ENCODE peak calls at places on chromosomes 13 and 19, in seven cellular contexts. D is ascending aorta, G is hepatocyte, F is H1, X is tibial artery, S is GM06990, I is heart left ventricle. L is an unnamed sample. For H3K36me3 and H3K27me3, the result is how much of the 10 kb centered on the place peaks cover.

GRCh38 chr19:2561895-2562294 is 86.0 kb downstream of the GADD45B start:
- DNase-seq in D (no peak), I (peak), X (no peak), F (no peak), S (peak), G (no peak), L (peak)

GRCh38 chr19:32688315-32688714 is 3.3 kb upstream of the NUDT19 start:
- DNase-seq in G (no peak), I (no peak), F (no peak), S (no peak), D (no peak), X (no peak), L (no peak)

GRCh38 chr13:106112191-106112590 is 423.3 kb downstream of the EFNB2 start:
- DNase-seq in F (no peak), D (no peak), S (no peak), X (no peak), G (no peak), I (no peak), L (no peak)

GRCh38 chr19:7692417-7693088 is 9.4 kb downstream of the FCER2 start:
- DNase-seq in I (no peak), X (no peak), D (no peak), G (no peak), S (no peak), F (no peak), L (no peak)

GRCh38 chr13:97478247-97478646 is 44.3 kb downstream of the RAP2A start:
- DNase-seq in F (no peak), S (no peak), G (no peak), X (no peak), D (no peak), I (no peak), L (no peak)

GRCh38 chr19:31301306-31301980 is 47.8 kb downstream of the TSHZ3 start:
- DNase-seq in X (peak), S (no peak), G (no peak), I (no peak), D (no peak), F (no peak), L (no peak)

GRCh38 chr19:36672368-36672767 is 5.7 kb upstream of the ZNF461 start:
- DNase-seq in X (no peak), I (no peak), F (no peak), G (no peak), S (no peak), D (no peak), L (no peak)

GRCh38 chr19:54121259-54121658 is 5.7 kb downstream of the PRPF31 start:
- DNase-seq in X (no peak), S (no peak), F (no peak), I (no peak), D (no peak), G (no peak), L (no peak)

GRCh38 chr19:39110263-39110967 is 15.2 kb upstream of the PAK4 start:
- DNase-seq in S (no peak), G (peak), D (no peak), F (no peak), I (no peak), X (no peak), L (peak)

GRCh38 chr13:44093607-44094583 is 214.2 kb downstream of the LACC1 start:
- DNase-seq in D (no peak), G (peak), I (no peak), X (no peak), S (no peak), F (no peak), L (no peak)

GRCh38 chr13:100493418-100493817 is 95.2 kb downstream of the GGACT start:
- DNase-seq in G (no peak), D (no peak), I (no peak), X (no peak), F (no peak), S (no peak), L (no peak)

GRCh38 chr13:84362777-84363176 is 480.5 kb upstream of the SLITRK1 start:
- DNase-seq in D (no peak), S (no peak), I (no peak), X (no peak), G (no peak), F (no peak), L (no peak)

GRCh38 chr19:33745297-33745696 is 51.4 kb upstream of the KCTD15 start:
- DNase-seq in D (no peak), G (no peak), F (no peak), S (no peak), X (no peak), I (peak), L (no peak)

GRCh38 chr19:55652311-55653078 is 2.3 kb upstream of the U2AF2 start:
- DNase-seq in G (no peak), I (peak), X (no peak), D (no peak), F (no peak), S (no peak), L (peak)

GRCh38 chr19:15252398-15253018 is 20.3 kb upstream of the EPHX3 start:
- DNase-seq in F (no peak), G (no peak), I (no peak), X (peak), S (no peak), D (peak), L (peak)

GRCh38 chr19:5967994-5968430 is 9.9 kb downstream of the RANBP3 start:
- DNase-seq in D (no peak), F (no peak), G (peak), X (peak), S (no peak), I (peak), L (peak)

GRCh38 chr13:100214886-100215285 is 126.0 kb downstream of the PCCA start:
- DNase-seq in D (no peak), X (no peak), G (no peak), F (no peak), I (no peak), S (no peak), L (no peak)

DNA sequence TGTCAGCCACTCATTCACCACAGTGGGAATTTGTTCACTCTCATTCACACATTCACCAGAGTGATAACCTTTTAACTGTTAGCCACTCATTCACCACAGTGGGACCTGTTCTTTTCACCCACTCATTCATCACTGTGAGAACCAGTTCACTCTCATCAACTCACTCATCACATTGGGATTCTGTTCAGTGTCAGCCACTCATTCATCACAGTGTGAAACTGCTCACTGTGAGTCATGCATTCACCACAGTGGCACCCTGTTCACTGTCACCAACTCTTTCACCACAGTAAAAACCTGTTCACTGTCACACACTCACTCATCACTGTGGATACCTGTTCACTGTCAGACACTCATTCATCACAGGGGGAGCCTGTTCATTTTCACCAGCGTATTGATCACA is 43.5 kb upstream of the ZNF85 start:
- DNase-seq in G (no peak), D (no peak), I (no peak), F (no peak), S (no peak), X (no peak), L (no peak)
- H3K4me3 ChIP-seq in G (no peak), D (no peak), I (no peak), F (no peak), S (no peak), X (no peak), L (no peak)

DNA sequence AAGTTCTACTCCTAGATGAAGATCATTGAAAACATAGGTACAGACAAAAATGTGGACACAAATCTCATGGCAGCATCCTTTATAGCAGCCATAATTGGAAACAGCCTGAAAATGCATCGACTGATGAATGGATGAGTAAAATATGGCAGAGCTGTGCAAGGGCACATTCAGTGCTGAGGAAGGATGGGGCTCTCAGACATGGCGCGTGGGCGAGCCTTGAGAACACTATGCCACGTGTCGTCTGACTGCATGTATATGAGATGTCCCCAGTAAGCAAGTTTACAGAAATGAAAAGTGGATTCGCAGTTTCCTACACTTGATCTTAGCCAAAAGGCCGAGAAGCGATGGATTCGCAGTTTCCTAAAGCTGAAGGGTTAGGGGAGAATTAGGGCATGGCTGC is 78.1 kb downstream of the RAB20 start:
- DNase-seq in X (no peak), S (no peak), F (no peak), I (no peak), G (no peak), D (no peak), L (no peak)
- H3K36me3 ChIP-seq in X (half or more), S (under half), F (under half), I (under half), G (under half), D (half or more), L (under half)

GRCh38 chr13:110811751-110812110 is 98.2 kb downstream of the ING1 start:
- DNase-seq in S (no peak), X (no peak), F (no peak), D (no peak), G (no peak), I (no peak), L (peak)

GRCh38 chr13:110809871-110810486 is 96.5 kb downstream of the ING1 start:
- DNase-seq in D (no peak), S (no peak), F (no peak), I (no peak), G (no peak), X (no peak), L (no peak)

GRCh38 chr13:110812869-110813645 is 99.6 kb downstream of the ING1 start:
- DNase-seq in D (no peak), S (no peak), F (no peak), I (no peak), G (no peak), X (peak), L (peak)

GRCh38 chr13:110812111-110812868 is 98.8 kb downstream of the ING1 start:
- DNase-seq in X (peak), S (no peak), I (no peak), G (no peak), D (no peak), F (no peak), L (peak)

GRCh38 chr13:110811008-110811720 is 97.7 kb downstream of the ING1 start:
- DNase-seq in S (no peak), G (no peak), D (no peak), I (no peak), X (peak), F (no peak), L (peak)
- H3K27me3 ChIP-seq in S (under half), G (under half), D (under half), I (half or more), X (under half), F (under half), L (under half)

DNA sequence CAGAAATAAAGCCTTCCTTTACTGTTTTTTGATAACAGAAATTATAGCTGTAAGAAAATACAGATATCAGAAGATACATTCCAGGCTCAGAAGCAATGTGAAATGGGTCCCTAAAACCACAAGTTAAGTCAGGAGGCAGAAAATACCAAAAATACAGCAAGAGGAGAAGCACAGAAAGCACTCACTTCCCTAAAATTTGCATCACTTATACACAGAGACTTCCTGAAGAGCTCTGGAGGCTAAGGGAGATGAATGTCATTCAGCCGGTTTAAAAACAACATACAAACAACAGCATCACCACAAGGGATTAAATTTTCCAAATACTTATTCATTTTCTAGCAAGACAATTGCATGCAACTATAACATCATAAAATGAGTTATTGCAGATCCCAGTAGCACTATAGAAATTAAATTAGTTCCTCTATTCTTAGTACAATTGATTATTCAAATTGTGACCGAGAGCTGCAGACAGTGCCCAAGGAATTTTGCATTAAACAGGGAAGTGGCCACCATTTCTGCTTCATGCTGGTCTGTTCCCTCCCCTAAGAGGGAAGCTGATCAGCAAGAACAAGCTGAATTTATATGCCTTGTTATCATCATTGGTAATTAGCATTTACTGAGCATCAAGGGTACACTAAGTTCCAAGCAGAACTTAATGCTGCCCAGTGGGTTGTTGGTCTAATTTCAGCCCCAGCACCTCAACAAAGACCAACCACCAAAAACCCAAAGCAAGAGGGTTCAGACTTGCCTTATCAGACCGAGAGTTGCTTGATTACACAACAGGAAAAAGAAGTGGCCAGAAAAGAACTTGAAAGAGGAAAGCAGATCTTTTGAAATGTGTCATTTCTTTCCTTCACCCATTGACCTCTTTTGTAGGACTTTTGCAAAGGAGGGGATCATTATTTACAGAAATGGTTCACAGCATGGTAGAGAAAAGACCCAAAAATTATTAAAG is 140.7 kb downstream of the KCTD12 start:
- DNase-seq in G (no peak), D (no peak), I (no peak), S (peak), X (no peak), F (no peak), L (no peak)
- H3K4me3 ChIP-seq in G (no peak), D (no peak), I (no peak), S (peak), X (no peak), F (no peak), L (no peak)

GRCh38 chr19:44856438-44857083 is 10.5 kb downstream of the NECTIN2 start:
- DNase-seq in I (no peak), S (no peak), G (no peak), D (no peak), F (no peak), X (no peak), L (peak)

GRCh38 chr19:44855606-44856005 is 9.5 kb downstream of the NECTIN2 start:
- DNase-seq in X (no peak), F (no peak), S (no peak), I (no peak), G (no peak), D (no peak), L (no peak)

GRCh38 chr19:44857837-44858236 is 11.7 kb downstream of the NECTIN2 start:
- DNase-seq in G (no peak), S (no peak), X (no peak), F (no peak), I (peak), D (no peak), L (peak)
- H3K36me3 ChIP-seq in G (under half), S (under half), X (under half), F (under half), I (under half), D (under half), L (under half)

GRCh38 chr19:49071860-49072547 is 495 bp downstream of the KCNA7 start:
- DNase-seq in I (no peak), X (no peak), S (no peak), D (no peak), G (no peak), F (no peak), L (peak)
- H3K27me3 ChIP-seq in I (half or more), X (under half), S (under half), D (under half), G (under half), F (under half), L (half or more)

DNA sequence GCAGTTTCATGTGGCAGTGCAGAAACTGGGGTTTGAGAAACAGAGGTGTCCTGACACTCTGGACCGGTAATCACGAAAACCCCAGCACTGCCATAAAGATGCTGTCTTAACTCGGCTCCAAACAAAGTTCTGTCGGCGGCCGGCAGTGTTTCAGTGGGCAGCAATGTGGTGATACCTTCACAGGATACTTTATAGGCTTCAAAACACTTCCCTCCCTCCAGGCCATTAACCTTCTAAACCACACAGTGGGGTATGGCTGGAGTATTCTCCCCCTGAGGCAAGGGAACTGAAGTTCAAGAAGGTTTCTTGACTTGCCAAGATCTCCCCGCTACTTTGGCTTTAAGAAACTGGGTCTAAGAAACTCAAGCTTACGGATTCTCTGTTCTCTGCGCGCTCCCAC is 1.1 kb downstream of the RUBCNL start:
- DNase-seq in I (no peak), G (no peak), D (no peak), F (no peak), S (peak), X (no peak), L (peak)
- H3K4me3 ChIP-seq in I (peak), G (no peak), D (no peak), F (peak), S (peak), X (peak), L (peak)